ENCODE peak calls at places on chromosome 16, in eight cellular contexts. One of them, this sample, is unnamed.

GRCh38 chr16:11051430-11052079 is 107.2 kb downstream of the CLEC16A start:
- DNase-seq in SW 1271: no peak
- DNase-seq in GM03348: no peak
- DNase-seq in substantia nigra: no peak
- DNase-seq in left cardiac atrium: no peak
- DNase-seq in stimulated activated CD4-positive, alpha-beta T cell treated with anti-CD3 and anti-CD28 coated beads, TNF-alpha, amount 100 ng/mL, for 1 hour: no peak
- DNase-seq in H9: no peak
- DNase-seq in CD8-positive, alpha-beta T cell: no peak
- DNase-seq in this sample: no peak

GRCh38 chr16:67804853-67805542 is 1.4 kb downstream of the RANBP10 start:
- DNase-seq in SW 1271: no peak
- DNase-seq in GM03348: no peak
- DNase-seq in substantia nigra: no peak
- DNase-seq in left cardiac atrium: no peak
- DNase-seq in stimulated activated CD4-positive, alpha-beta T cell treated with anti-CD3 and anti-CD28 coated beads, TNF-alpha, amount 100 ng/mL, for 1 hour: no peak
- DNase-seq in H9: no peak
- DNase-seq in CD8-positive, alpha-beta T cell: no peak
- DNase-seq in this sample: no peak

GRCh38 chr16:558298-559020 is 1.7 kb upstream of the PRR35 start:
- DNase-seq in SW 1271: no peak
- DNase-seq in GM03348: no peak
- DNase-seq in substantia nigra: no peak
- DNase-seq in left cardiac atrium: no peak
- DNase-seq in stimulated activated CD4-positive, alpha-beta T cell treated with anti-CD3 and anti-CD28 coated beads, TNF-alpha, amount 100 ng/mL, for 1 hour: no peak
- DNase-seq in H9: no peak
- DNase-seq in CD8-positive, alpha-beta T cell: no peak
- DNase-seq in this sample: peak; percentile 94

GRCh38 chr16:67666032-67666537 is 465 bp downstream of the ENKD1 start:
- DNase-seq in SW 1271: no peak
- DNase-seq in GM03348: peak; percentile 60
- DNase-seq in substantia nigra: no peak
- DNase-seq in left cardiac atrium: no peak
- DNase-seq in stimulated activated CD4-positive, alpha-beta T cell treated with anti-CD3 and anti-CD28 coated beads, TNF-alpha, amount 100 ng/mL, for 1 hour: no peak
- DNase-seq in H9: peak; percentile 59
- DNase-seq in CD8-positive, alpha-beta T cell: no peak
- DNase-seq in this sample: peak; percentile 94

GRCh38 chr16:21599994-21600773 is 807 bp downstream of the METTL9 start:
- DNase-seq in SW 1271: no peak
- DNase-seq in GM03348: peak; percentile 30
- DNase-seq in substantia nigra: no peak
- DNase-seq in left cardiac atrium: no peak
- DNase-seq in stimulated activated CD4-positive, alpha-beta T cell treated with anti-CD3 and anti-CD28 coated beads, TNF-alpha, amount 100 ng/mL, for 1 hour: no peak
- DNase-seq in H9: peak; percentile 33
- DNase-seq in CD8-positive, alpha-beta T cell: peak; percentile 56
- DNase-seq in this sample: peak; percentile 75

GRCh38 chr16:21646721-21647561 is 5.5 kb downstream of the IGSF6 start:
- DNase-seq in SW 1271: no peak
- DNase-seq in GM03348: no peak
- DNase-seq in substantia nigra: no peak
- DNase-seq in left cardiac atrium: no peak
- DNase-seq in stimulated activated CD4-positive, alpha-beta T cell treated with anti-CD3 and anti-CD28 coated beads, TNF-alpha, amount 100 ng/mL, for 1 hour: peak; percentile 30
- DNase-seq in H9: no peak
- DNase-seq in CD8-positive, alpha-beta T cell: peak; percentile 80
- DNase-seq in this sample: no peak

GRCh38 chr16:55905651-55906050 is 30.5 kb upstream of the CES5A start:
- DNase-seq in SW 1271: no peak
- DNase-seq in GM03348: no peak
- DNase-seq in substantia nigra: no peak
- DNase-seq in left cardiac atrium: no peak
- DNase-seq in stimulated activated CD4-positive, alpha-beta T cell treated with anti-CD3 and anti-CD28 coated beads, TNF-alpha, amount 100 ng/mL, for 1 hour: no peak
- DNase-seq in H9: no peak
- DNase-seq in CD8-positive, alpha-beta T cell: no peak
- DNase-seq in this sample: no peak

GRCh38 chr16:82241469-82242052 is 71.5 kb upstream of the MPHOSPH6 start:
- DNase-seq in SW 1271: no peak
- DNase-seq in GM03348: no peak
- DNase-seq in substantia nigra: no peak
- DNase-seq in left cardiac atrium: no peak
- DNase-seq in stimulated activated CD4-positive, alpha-beta T cell treated with anti-CD3 and anti-CD28 coated beads, TNF-alpha, amount 100 ng/mL, for 1 hour: no peak
- DNase-seq in H9: peak; percentile 43
- DNase-seq in CD8-positive, alpha-beta T cell: no peak
- DNase-seq in this sample: no peak

GRCh38 chr16:15950869-15951268 is 1.5 kb downstream of the ABCC1 start:
- DNase-seq in SW 1271: no peak
- DNase-seq in GM03348: no peak
- DNase-seq in substantia nigra: no peak
- DNase-seq in left cardiac atrium: no peak
- DNase-seq in stimulated activated CD4-positive, alpha-beta T cell treated with anti-CD3 and anti-CD28 coated beads, TNF-alpha, amount 100 ng/mL, for 1 hour: no peak
- DNase-seq in H9: no peak
- DNase-seq in CD8-positive, alpha-beta T cell: no peak
- DNase-seq in this sample: no peak

This sample was measured in osteoblast.